ENCODE peak calls at places on chromosomes 7 and 10, in seven cellular contexts. L is H9, Q is IMR-90, X is neuronal stem cell, P is H1, F is trophoblast cell, W is mesenchymal stem cell. J is an unnamed sample.
A peak's percentile ranks its signal among the peaks of the same experiment; 100 is the strongest.

GRCh38 chr7:5596896-5597246 is 173.2 kb upstream of the TNRC18 start:
- DNase-seq in L (no peak), Q (no peak), X (no peak), P (no peak), F (peak; percentile 34), W (no peak), J (no peak)

GRCh38 chr7:155495440-155496248 is 37.7 kb downstream of the EN2 start:
- DNase-seq in L (no peak), Q (no peak), X (no peak), P (no peak), F (no peak), W (no peak), J (no peak)

GRCh38 chr7:20441886-20442505 is 111.3 kb downstream of the ITGB8 start:
- DNase-seq in L (no peak), Q (peak; percentile 13), X (no peak), P (no peak), F (peak; percentile 90), W (no peak), J (no peak)

GRCh38 chr10:5951167-5951711 is 26.1 kb downstream of the IL15RA start:
- DNase-seq in L (no peak), Q (no peak), X (no peak), P (no peak), F (peak; percentile 91), W (no peak), J (no peak)

GRCh38 chr7:36155811-36156361 is 2.8 kb downstream of the EEPD1 start:
- DNase-seq in L (no peak), Q (peak; percentile 53), X (no peak), P (no peak), F (no peak), W (peak; percentile 6), J (peak; percentile 40)

GRCh38 chr10:29712108-29712507 is 77.3 kb upstream of the SVIL start:
- DNase-seq in L (peak; percentile 71), Q (peak; percentile 71), X (no peak), P (no peak), F (peak; percentile 30), W (no peak), J (peak; percentile 74)

GRCh38 chr10:122421747-122422146 is 32.7 kb upstream of the ARMS2 start:
- DNase-seq in L (no peak), Q (no peak), X (no peak), P (no peak), F (peak; percentile 49), W (no peak), J (no peak)

GRCh38 chr7:148156248-148156647 is 434.3 kb upstream of the C7orf33 start:
- DNase-seq in L (no peak), Q (peak; percentile 1), X (no peak), P (no peak), F (no peak), W (peak; percentile 51), J (no peak)

GRCh38 chr10:60607409-60607808 is 170.9 kb upstream of the CDK1 start:
- DNase-seq in L (no peak), Q (no peak), X (no peak), P (no peak), F (peak; percentile 49), W (no peak), J (no peak)

GRCh38 chr7:25349283-25349682 is 121.0 kb upstream of the NPVF start:
- DNase-seq in L (no peak), Q (no peak), X (no peak), P (no peak), F (no peak), W (no peak), J (peak; percentile 18)

GRCh38 chr7:54921116-54921515 is 97.7 kb upstream of the EGFR start:
- DNase-seq in L (no peak), Q (no peak), X (no peak), P (no peak), F (no peak), W (no peak), J (no peak)

GRCh38 chr7:25622716-25623115 is 394.4 kb upstream of the NPVF start:
- DNase-seq in L (no peak), Q (no peak), X (no peak), P (no peak), F (no peak), W (no peak), J (no peak)

GRCh38 chr7:22601812-22602568 is 102.0 kb upstream of the STEAP1B start:
- DNase-seq in L (no peak), Q (peak; percentile 85), X (no peak), P (no peak), F (no peak), W (peak; percentile 69), J (peak; percentile 75)

GRCh38 chr10:128751284-128751683 is 625.1 kb upstream of the MKI67 start:
- DNase-seq in L (no peak), Q (no peak), X (no peak), P (no peak), F (no peak), W (no peak), J (no peak)

GRCh38 chr10:114359041-114359952 is 45.0 kb downstream of the AFAP1L2 start:
- DNase-seq in L (no peak), Q (no peak), X (no peak), P (no peak), F (no peak), W (peak; percentile 64), J (peak; percentile 38)

GRCh38 chr10:96667401-96667800 is 52.9 kb downstream of the PIK3AP1 start:
- DNase-seq in L (no peak), Q (peak; percentile 6), X (no peak), P (no peak), F (no peak), W (no peak), J (no peak)

GRCh38 chr10:57336865-57337264 is 930.8 kb downstream of the IPMK start:
- DNase-seq in L (no peak), Q (no peak), X (no peak), P (no peak), F (no peak), W (no peak), J (no peak)

GRCh38 chr7:80833289-80834104 is 85.4 kb downstream of the SEMA3C start:
- DNase-seq in L (no peak), Q (peak; percentile 75), X (no peak), P (no peak), F (peak; percentile 13), W (no peak), J (no peak)

GRCh38 chr10:50295367-50295766 is 44.1 kb upstream of the ASAH2 start:
- DNase-seq in L (no peak), Q (no peak), X (no peak), P (no peak), F (no peak), W (no peak), J (no peak)

GRCh38 chr7:140653319-140654108 is 12.9 kb upstream of the DENND2A start:
- DNase-seq in L (peak; percentile 77), Q (peak; percentile 86), X (peak; percentile 77), P (peak; percentile 70), F (peak; percentile 94), W (peak; percentile 84), J (peak; percentile 87)

GRCh38 chr7:41969713-41970112 is 266.8 kb upstream of the INHBA start:
- DNase-seq in L (no peak), Q (peak; percentile 18), X (no peak), P (no peak), F (no peak), W (no peak), J (no peak)

GRCh38 chr7:1540391-1541271 is 10.1 kb downstream of the MAFK start:
- DNase-seq in L (no peak), Q (no peak), X (no peak), P (no peak), F (no peak), W (peak; percentile 28), J (no peak)

GRCh38 chr7:1542841-1543747 is 12.6 kb downstream of the MAFK start:
- DNase-seq in L (no peak), Q (no peak), X (no peak), P (no peak), F (peak; percentile 50), W (no peak), J (no peak)

GRCh38 chr7:1542329-1542728 is 11.8 kb downstream of the MAFK start:
- DNase-seq in L (no peak), Q (no peak), X (no peak), P (no peak), F (no peak), W (no peak), J (no peak)

GRCh38 chr7:1539346-1540321 is 9.1 kb downstream of the MAFK start:
- DNase-seq in L (peak; percentile 27), Q (peak; percentile 46), X (no peak), P (no peak), F (peak; percentile 63), W (peak; percentile 42), J (no peak)

GRCh38 chr7:1541431-1542162 is 11.1 kb downstream of the MAFK start:
- DNase-seq in L (no peak), Q (no peak), X (no peak), P (no peak), F (no peak), W (peak; percentile 18), J (no peak)
- H2AK5ac ChIP-seq in L (no peak overlapping the region), Q (no peak overlapping the region), X (peak overlapping the region; percentile 56), P (no peak overlapping the region), F (no peak overlapping the region), W (no peak overlapping the region), J (no peak overlapping the region)

GRCh38 chr7:45435846-45436245 is 138.3 kb upstream of the ADCY1 start:
- DNase-seq in L (no peak), Q (peak; percentile 47), X (no peak), P (no peak), F (peak; percentile 32), W (peak; percentile 14), J (no peak)

GRCh38 chr7:45430397-45430796 is 143.8 kb upstream of the ADCY1 start:
- DNase-seq in L (no peak), Q (no peak), X (no peak), P (no peak), F (no peak), W (no peak), J (no peak)

GRCh38 chr7:45434404-45434803 is 139.8 kb upstream of the ADCY1 start:
- DNase-seq in L (no peak), Q (no peak), X (no peak), P (no peak), F (no peak), W (no peak), J (no peak)
- H2AK5ac ChIP-seq in L (no peak overlapping the region), Q (no peak overlapping the region), X (no peak overlapping the region), P (no peak overlapping the region), F (no peak overlapping the region), W (no peak overlapping the region), J (no peak overlapping the region)

GRCh38 chr7:105256621-105257283 is 132.0 kb downstream of the SRPK2 start:
- DNase-seq in L (no peak), Q (no peak), X (no peak), P (no peak), F (no peak), W (no peak), J (no peak)
- H2AK5ac ChIP-seq in L (peak overlapping the region; percentile 50), Q (no peak overlapping the region), X (no peak overlapping the region), P (no peak overlapping the region), F (no peak overlapping the region), W (no peak overlapping the region), J (no peak overlapping the region)

GRCh38 chr10:3080608-3081007 is 13.3 kb downstream of the PFKP start:
- DNase-seq in L (no peak), Q (no peak), X (no peak), P (no peak), F (no peak), W (no peak), J (no peak)
- H2AK5ac ChIP-seq in L (no peak overlapping the region), Q (no peak overlapping the region), X (no peak overlapping the region), P (no peak overlapping the region), F (no peak overlapping the region), W (no peak overlapping the region), J (no peak overlapping the region)

DNA sequence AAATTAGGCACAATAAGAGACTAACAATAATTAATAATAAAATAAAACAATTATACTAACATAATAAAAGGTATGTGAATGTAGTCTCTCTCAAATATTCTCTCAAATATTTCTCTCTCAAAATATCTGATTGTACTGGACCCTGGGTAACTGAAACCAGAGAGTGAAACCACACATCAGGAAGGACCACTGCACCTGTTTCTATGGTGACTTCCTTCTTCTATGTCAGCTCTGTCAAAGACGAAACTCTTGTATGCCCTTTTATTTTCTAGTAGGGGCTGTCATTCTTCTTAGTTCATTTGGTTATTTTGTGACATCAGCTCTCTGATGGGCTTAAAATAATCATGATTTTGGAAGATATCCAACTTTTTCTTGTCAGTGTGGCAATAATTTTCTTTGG is 428.0 kb upstream of the TPK1 start:
- DNase-seq in L (no peak), Q (no peak), X (no peak), P (no peak), F (no peak), W (no peak), J (no peak)
- H2AK5ac ChIP-seq in L (no peak overlapping the region), Q (no peak overlapping the region), X (no peak overlapping the region), P (no peak overlapping the region), F (no peak overlapping the region), W (no peak overlapping the region), J (no peak overlapping the region)